ENCODE peak calls at places on chromosomes 7 and 10, in four cellular contexts. F is HT-29, P is NCI-H1105 treated with DMSO at 0.1 percent for 48 hours, I is aorta. U is an unnamed sample.
A peak's percentile ranks its signal among the peaks of the same experiment; 100 is the strongest.

GRCh38 chr10:62130948-62131347 is 137.7 kb downstream of the RTKN2 start:
- DNase-seq in F (no peak), P (no peak), I (no peak), U (no peak)

GRCh38 chr10:86391236-86391840 is 24.7 kb upstream of the GRID1 start:
- DNase-seq in F (no peak), P (no peak), I (no peak), U (no peak)

GRCh38 chr7:45580053-45580872 is 6.1 kb downstream of the ADCY1 start:
- DNase-seq in F (peak; percentile 13), P (peak; percentile 57), I (no peak), U (no peak)

GRCh38 chr7:146681487-146681886 is 564.9 kb downstream of the CNTNAP2 start:
- DNase-seq in F (no peak), P (no peak), I (no peak), U (no peak)

GRCh38 chr7:107882766-107883165 is 8.2 kb upstream of the DLD start:
- DNase-seq in F (no peak), P (no peak), I (no peak), U (no peak)

GRCh38 chr10:30639946-30640786 is 10.6 kb upstream of the LYZL2 start:
- DNase-seq in F (peak; percentile 53), P (peak; percentile 28), I (no peak), U (peak; percentile 58)

GRCh38 chr7:44311561-44312495 is 13.6 kb downstream of the CAMK2B start:
- DNase-seq in F (no peak), P (no peak), I (no peak), U (no peak)

GRCh38 chr7:5423272-5423843 is at the start of gene TNRC18:
- DNase-seq in F (no peak), P (no peak), I (peak; percentile 73), U (no peak)

GRCh38 chr10:3474266-3474665 is 301.7 kb upstream of the PITRM1 start:
- DNase-seq in F (no peak), P (no peak), I (no peak), U (no peak)

GRCh38 chr10:21747809-21748208 is 213.8 kb downstream of the MLLT10 start:
- DNase-seq in F (no peak), P (no peak), I (no peak), U (no peak)

GRCh38 chr7:37220664-37221063 is 228.0 kb downstream of the ELMO1 start:
- DNase-seq in F (no peak), P (no peak), I (peak; percentile 52), U (no peak)

GRCh38 chr10:20004087-20004523 is 187.9 kb downstream of the PLXDC2 start:
- DNase-seq in F (no peak), P (no peak), I (peak; percentile 80), U (no peak)

GRCh38 chr7:158450476-158451124 is 137.0 kb downstream of the PTPRN2 start:
- DNase-seq in F (no peak), P (peak; percentile 23), I (no peak), U (no peak)

GRCh38 chr7:28069788-28070187 is 110.8 kb downstream of the JAZF1 start:
- DNase-seq in F (no peak), P (peak; percentile 87), I (peak; percentile 53), U (no peak)

GRCh38 chr10:67306588-67307205 is 380.9 kb downstream of the LRRTM3 start:
- DNase-seq in F (peak; percentile 67), P (no peak), I (no peak), U (peak; percentile 45)

U was measured in KBM-7.